ENCODE peak calls at places on chromosomes 13 and 19, in nine cellular contexts. One of them, this sample, is unnamed.

GRCh38 chr19:32691952-32692726 is 518 bp downstream of the NUDT19 start:
- DNase-seq in kidney tubule cell: peak; percentile 79
- DNase-seq in retina: peak; percentile 88
- DNase-seq in T-helper 1 cell: peak; percentile 73
- DNase-seq in thyroid gland: peak; percentile 69
- DNase-seq in activated T-helper 1 cell treated with anti-CD3 and anti-CD28 coated beads, Interleukin-12 subunit alpha, Interleukin-12 subunit beta, Interleukin-2, Interleukin-4 antibody, amounts not matched to agents 30 ng/mL and 10 ng/mL and 1 ng/mL, durations not matched to agents 14 hours and 24 hours and 36 hours: peak; percentile 64
- DNase-seq in NCI-H524: peak; percentile 26
- DNase-seq in C1 segment of cervical spinal cord: no peak
- DNase-seq in neural crest cell: peak; percentile 42
- DNase-seq in this sample: peak; percentile 28

GRCh38 chr13:79861731-79862130 is 380.8 kb downstream of the NDFIP2 start:
- DNase-seq in kidney tubule cell: no peak
- DNase-seq in retina: no peak
- DNase-seq in T-helper 1 cell: no peak
- DNase-seq in thyroid gland: no peak
- DNase-seq in activated T-helper 1 cell treated with anti-CD3 and anti-CD28 coated beads, Interleukin-12 subunit alpha, Interleukin-12 subunit beta, Interleukin-2, Interleukin-4 antibody, amounts not matched to agents 30 ng/mL and 10 ng/mL and 1 ng/mL, durations not matched to agents 14 hours and 24 hours and 36 hours: no peak
- DNase-seq in NCI-H524: no peak
- DNase-seq in C1 segment of cervical spinal cord: no peak
- DNase-seq in neural crest cell: no peak
- DNase-seq in this sample: no peak

GRCh38 chr13:80342541-80343371 is 1.8 kb upstream of the SPRY2 start:
- DNase-seq in kidney tubule cell: peak; percentile 84
- DNase-seq in retina: peak; percentile 98
- DNase-seq in T-helper 1 cell: peak; percentile 45
- DNase-seq in thyroid gland: peak; percentile 85
- DNase-seq in activated T-helper 1 cell treated with anti-CD3 and anti-CD28 coated beads, Interleukin-12 subunit alpha, Interleukin-12 subunit beta, Interleukin-2, Interleukin-4 antibody, amounts not matched to agents 30 ng/mL and 10 ng/mL and 1 ng/mL, durations not matched to agents 14 hours and 24 hours and 36 hours: peak; percentile 56
- DNase-seq in NCI-H524: peak; percentile 60
- DNase-seq in C1 segment of cervical spinal cord: peak; percentile 74
- DNase-seq in neural crest cell: peak; percentile 92
- DNase-seq in this sample: peak; percentile 50

GRCh38 chr19:45767410-45767880 is 1.6 kb downstream of the SIX5 start:
- DNase-seq in kidney tubule cell: peak; percentile 68
- DNase-seq in retina: no peak
- DNase-seq in T-helper 1 cell: no peak
- DNase-seq in thyroid gland: peak; percentile 83
- DNase-seq in activated T-helper 1 cell treated with anti-CD3 and anti-CD28 coated beads, Interleukin-12 subunit alpha, Interleukin-12 subunit beta, Interleukin-2, Interleukin-4 antibody, amounts not matched to agents 30 ng/mL and 10 ng/mL and 1 ng/mL, durations not matched to agents 14 hours and 24 hours and 36 hours: no peak
- DNase-seq in NCI-H524: peak; percentile 15
- DNase-seq in C1 segment of cervical spinal cord: no peak
- DNase-seq in neural crest cell: peak; percentile 59
- DNase-seq in this sample: peak; percentile 12

GRCh38 chr13:55199132-55199531 is 1941.6 kb upstream of the PRR20A start:
- DNase-seq in kidney tubule cell: no peak
- DNase-seq in retina: peak; percentile 25
- DNase-seq in T-helper 1 cell: no peak
- DNase-seq in thyroid gland: no peak
- DNase-seq in activated T-helper 1 cell treated with anti-CD3 and anti-CD28 coated beads, Interleukin-12 subunit alpha, Interleukin-12 subunit beta, Interleukin-2, Interleukin-4 antibody, amounts not matched to agents 30 ng/mL and 10 ng/mL and 1 ng/mL, durations not matched to agents 14 hours and 24 hours and 36 hours: no peak
- DNase-seq in NCI-H524: no peak
- DNase-seq in C1 segment of cervical spinal cord: no peak
- DNase-seq in neural crest cell: no peak
- DNase-seq in this sample: no peak

GRCh38 chr13:35266412-35266811 is 210.1 kb downstream of the MAB21L1 start:
- DNase-seq in kidney tubule cell: no peak
- DNase-seq in retina: no peak
- DNase-seq in T-helper 1 cell: no peak
- DNase-seq in thyroid gland: no peak
- DNase-seq in activated T-helper 1 cell treated with anti-CD3 and anti-CD28 coated beads, Interleukin-12 subunit alpha, Interleukin-12 subunit beta, Interleukin-2, Interleukin-4 antibody, amounts not matched to agents 30 ng/mL and 10 ng/mL and 1 ng/mL, durations not matched to agents 14 hours and 24 hours and 36 hours: no peak
- DNase-seq in NCI-H524: no peak
- DNase-seq in C1 segment of cervical spinal cord: no peak
- DNase-seq in neural crest cell: no peak
- DNase-seq in this sample: no peak

GRCh38 chr13:113086031-113086750 is 19.4 kb upstream of the F7 start:
- DNase-seq in kidney tubule cell: no peak
- DNase-seq in retina: no peak
- DNase-seq in T-helper 1 cell: no peak
- DNase-seq in thyroid gland: no peak
- DNase-seq in activated T-helper 1 cell treated with anti-CD3 and anti-CD28 coated beads, Interleukin-12 subunit alpha, Interleukin-12 subunit beta, Interleukin-2, Interleukin-4 antibody, amounts not matched to agents 30 ng/mL and 10 ng/mL and 1 ng/mL, durations not matched to agents 14 hours and 24 hours and 36 hours: no peak
- DNase-seq in NCI-H524: no peak
- DNase-seq in C1 segment of cervical spinal cord: no peak
- DNase-seq in neural crest cell: no peak
- DNase-seq in this sample: no peak

GRCh38 chr19:1922803-1923202 is 17.6 kb downstream of the ADAT3 start:
- DNase-seq in kidney tubule cell: no peak
- DNase-seq in retina: no peak
- DNase-seq in T-helper 1 cell: no peak
- DNase-seq in thyroid gland: no peak
- DNase-seq in activated T-helper 1 cell treated with anti-CD3 and anti-CD28 coated beads, Interleukin-12 subunit alpha, Interleukin-12 subunit beta, Interleukin-2, Interleukin-4 antibody, amounts not matched to agents 30 ng/mL and 10 ng/mL and 1 ng/mL, durations not matched to agents 14 hours and 24 hours and 36 hours: no peak
- DNase-seq in NCI-H524: no peak
- DNase-seq in C1 segment of cervical spinal cord: no peak
- DNase-seq in neural crest cell: no peak
- DNase-seq in this sample: no peak

GRCh38 chr13:55517312-55517711 is 1623.4 kb upstream of the PRR20A start:
- DNase-seq in kidney tubule cell: no peak
- DNase-seq in retina: no peak
- DNase-seq in T-helper 1 cell: no peak
- DNase-seq in thyroid gland: no peak
- DNase-seq in activated T-helper 1 cell treated with anti-CD3 and anti-CD28 coated beads, Interleukin-12 subunit alpha, Interleukin-12 subunit beta, Interleukin-2, Interleukin-4 antibody, amounts not matched to agents 30 ng/mL and 10 ng/mL and 1 ng/mL, durations not matched to agents 14 hours and 24 hours and 36 hours: no peak
- DNase-seq in NCI-H524: no peak
- DNase-seq in C1 segment of cervical spinal cord: no peak
- DNase-seq in neural crest cell: peak; percentile 16
- DNase-seq in this sample: no peak

GRCh38 chr19:5808120-5808816 is 3.4 kb downstream of the NRTN start:
- DNase-seq in kidney tubule cell: no peak
- DNase-seq in retina: no peak
- DNase-seq in T-helper 1 cell: no peak
- DNase-seq in thyroid gland: no peak
- DNase-seq in activated T-helper 1 cell treated with anti-CD3 and anti-CD28 coated beads, Interleukin-12 subunit alpha, Interleukin-12 subunit beta, Interleukin-2, Interleukin-4 antibody, amounts not matched to agents 30 ng/mL and 10 ng/mL and 1 ng/mL, durations not matched to agents 14 hours and 24 hours and 36 hours: no peak
- DNase-seq in NCI-H524: no peak
- DNase-seq in C1 segment of cervical spinal cord: no peak
- DNase-seq in neural crest cell: no peak
- DNase-seq in this sample: no peak

GRCh38 chr13:51125495-51126226 is 14.6 kb upstream of the C13orf42 start:
- DNase-seq in kidney tubule cell: peak; percentile 76
- DNase-seq in retina: peak; percentile 59
- DNase-seq in T-helper 1 cell: peak; percentile 52
- DNase-seq in thyroid gland: peak; percentile 68
- DNase-seq in activated T-helper 1 cell treated with anti-CD3 and anti-CD28 coated beads, Interleukin-12 subunit alpha, Interleukin-12 subunit beta, Interleukin-2, Interleukin-4 antibody, amounts not matched to agents 30 ng/mL and 10 ng/mL and 1 ng/mL, durations not matched to agents 14 hours and 24 hours and 36 hours: peak; percentile 25
- DNase-seq in NCI-H524: peak; percentile 49
- DNase-seq in C1 segment of cervical spinal cord: peak; percentile 9
- DNase-seq in neural crest cell: peak; percentile 57
- DNase-seq in this sample: peak; percentile 59

GRCh38 chr13:48772908-48773307 is 119.2 kb downstream of the CYSLTR2 start:
- DNase-seq in kidney tubule cell: no peak
- DNase-seq in retina: no peak
- DNase-seq in T-helper 1 cell: no peak
- DNase-seq in thyroid gland: no peak
- DNase-seq in activated T-helper 1 cell treated with anti-CD3 and anti-CD28 coated beads, Interleukin-12 subunit alpha, Interleukin-12 subunit beta, Interleukin-2, Interleukin-4 antibody, amounts not matched to agents 30 ng/mL and 10 ng/mL and 1 ng/mL, durations not matched to agents 14 hours and 24 hours and 36 hours: no peak
- DNase-seq in NCI-H524: no peak
- DNase-seq in C1 segment of cervical spinal cord: no peak
- DNase-seq in neural crest cell: no peak
- DNase-seq in this sample: no peak

GRCh38 chr13:98450495-98451167 is 126.3 kb downstream of the STK24 start:
- DNase-seq in kidney tubule cell: no peak
- DNase-seq in retina: no peak
- DNase-seq in T-helper 1 cell: peak; percentile 20
- DNase-seq in thyroid gland: peak; percentile 81
- DNase-seq in activated T-helper 1 cell treated with anti-CD3 and anti-CD28 coated beads, Interleukin-12 subunit alpha, Interleukin-12 subunit beta, Interleukin-2, Interleukin-4 antibody, amounts not matched to agents 30 ng/mL and 10 ng/mL and 1 ng/mL, durations not matched to agents 14 hours and 24 hours and 36 hours: no peak
- DNase-seq in NCI-H524: no peak
- DNase-seq in C1 segment of cervical spinal cord: peak; percentile 12
- DNase-seq in neural crest cell: peak; percentile 28
- DNase-seq in this sample: no peak

GRCh38 chr13:37646531-37646930 is 48.0 kb upstream of the POSTN start:
- DNase-seq in kidney tubule cell: no peak
- DNase-seq in retina: no peak
- DNase-seq in T-helper 1 cell: no peak
- DNase-seq in thyroid gland: no peak
- DNase-seq in activated T-helper 1 cell treated with anti-CD3 and anti-CD28 coated beads, Interleukin-12 subunit alpha, Interleukin-12 subunit beta, Interleukin-2, Interleukin-4 antibody, amounts not matched to agents 30 ng/mL and 10 ng/mL and 1 ng/mL, durations not matched to agents 14 hours and 24 hours and 36 hours: no peak
- DNase-seq in NCI-H524: no peak
- DNase-seq in C1 segment of cervical spinal cord: no peak
- DNase-seq in neural crest cell: no peak
- DNase-seq in this sample: no peak

GRCh38 chr13:79779761-79780160 is 298.8 kb downstream of the NDFIP2 start:
- DNase-seq in kidney tubule cell: peak; percentile 53
- DNase-seq in retina: no peak
- DNase-seq in T-helper 1 cell: no peak
- DNase-seq in thyroid gland: peak; percentile 33
- DNase-seq in activated T-helper 1 cell treated with anti-CD3 and anti-CD28 coated beads, Interleukin-12 subunit alpha, Interleukin-12 subunit beta, Interleukin-2, Interleukin-4 antibody, amounts not matched to agents 30 ng/mL and 10 ng/mL and 1 ng/mL, durations not matched to agents 14 hours and 24 hours and 36 hours: no peak
- DNase-seq in NCI-H524: no peak
- DNase-seq in C1 segment of cervical spinal cord: no peak
- DNase-seq in neural crest cell: no peak
- DNase-seq in this sample: no peak

GRCh38 chr13:41858783-41859182 is 102.1 kb downstream of the VWA8 start:
- DNase-seq in kidney tubule cell: no peak
- DNase-seq in retina: no peak
- DNase-seq in T-helper 1 cell: no peak
- DNase-seq in thyroid gland: no peak
- DNase-seq in activated T-helper 1 cell treated with anti-CD3 and anti-CD28 coated beads, Interleukin-12 subunit alpha, Interleukin-12 subunit beta, Interleukin-2, Interleukin-4 antibody, amounts not matched to agents 30 ng/mL and 10 ng/mL and 1 ng/mL, durations not matched to agents 14 hours and 24 hours and 36 hours: no peak
- DNase-seq in NCI-H524: no peak
- DNase-seq in C1 segment of cervical spinal cord: no peak
- DNase-seq in neural crest cell: no peak
- DNase-seq in this sample: no peak

GRCh38 chr13:45166858-45167257 is 34.0 kb downstream of the KCTD4 start:
- DNase-seq in kidney tubule cell: no peak
- DNase-seq in retina: no peak
- DNase-seq in T-helper 1 cell: no peak
- DNase-seq in thyroid gland: no peak
- DNase-seq in activated T-helper 1 cell treated with anti-CD3 and anti-CD28 coated beads, Interleukin-12 subunit alpha, Interleukin-12 subunit beta, Interleukin-2, Interleukin-4 antibody, amounts not matched to agents 30 ng/mL and 10 ng/mL and 1 ng/mL, durations not matched to agents 14 hours and 24 hours and 36 hours: no peak
- DNase-seq in NCI-H524: no peak
- DNase-seq in C1 segment of cervical spinal cord: no peak
- DNase-seq in neural crest cell: no peak
- DNase-seq in this sample: no peak

GRCh38 chr19:1070931-1071791 is 4.2 kb downstream of the ARHGAP45 start:
- DNase-seq in kidney tubule cell: no peak
- DNase-seq in retina: peak; percentile 19
- DNase-seq in T-helper 1 cell: no peak
- DNase-seq in thyroid gland: no peak
- DNase-seq in activated T-helper 1 cell treated with anti-CD3 and anti-CD28 coated beads, Interleukin-12 subunit alpha, Interleukin-12 subunit beta, Interleukin-2, Interleukin-4 antibody, amounts not matched to agents 30 ng/mL and 10 ng/mL and 1 ng/mL, durations not matched to agents 14 hours and 24 hours and 36 hours: no peak
- DNase-seq in NCI-H524: no peak
- DNase-seq in C1 segment of cervical spinal cord: no peak
- DNase-seq in neural crest cell: no peak
- DNase-seq in this sample: no peak

GRCh38 chr19:33216198-33216830 is 9.3 kb downstream of the SLC7A10 start:
- DNase-seq in kidney tubule cell: no peak
- DNase-seq in retina: no peak
- DNase-seq in T-helper 1 cell: no peak
- DNase-seq in thyroid gland: no peak
- DNase-seq in activated T-helper 1 cell treated with anti-CD3 and anti-CD28 coated beads, Interleukin-12 subunit alpha, Interleukin-12 subunit beta, Interleukin-2, Interleukin-4 antibody, amounts not matched to agents 30 ng/mL and 10 ng/mL and 1 ng/mL, durations not matched to agents 14 hours and 24 hours and 36 hours: no peak
- DNase-seq in NCI-H524: no peak
- DNase-seq in C1 segment of cervical spinal cord: no peak
- DNase-seq in neural crest cell: no peak
- DNase-seq in this sample: no peak

GRCh38 chr19:409006-409514 is at the start of gene C2CD4C:
- DNase-seq in kidney tubule cell: no peak
- DNase-seq in retina: peak; percentile 74
- DNase-seq in T-helper 1 cell: no peak
- DNase-seq in thyroid gland: no peak
- DNase-seq in activated T-helper 1 cell treated with anti-CD3 and anti-CD28 coated beads, Interleukin-12 subunit alpha, Interleukin-12 subunit beta, Interleukin-2, Interleukin-4 antibody, amounts not matched to agents 30 ng/mL and 10 ng/mL and 1 ng/mL, durations not matched to agents 14 hours and 24 hours and 36 hours: no peak
- DNase-seq in NCI-H524: no peak
- DNase-seq in C1 segment of cervical spinal cord: no peak
- DNase-seq in neural crest cell: no peak
- DNase-seq in this sample: peak; percentile 61

GRCh38 chr13:77874406-77874805 is 44.2 kb downstream of the EDNRB start:
- DNase-seq in kidney tubule cell: no peak
- DNase-seq in retina: no peak
- DNase-seq in T-helper 1 cell: no peak
- DNase-seq in thyroid gland: no peak
- DNase-seq in activated T-helper 1 cell treated with anti-CD3 and anti-CD28 coated beads, Interleukin-12 subunit alpha, Interleukin-12 subunit beta, Interleukin-2, Interleukin-4 antibody, amounts not matched to agents 30 ng/mL and 10 ng/mL and 1 ng/mL, durations not matched to agents 14 hours and 24 hours and 36 hours: no peak
- DNase-seq in NCI-H524: no peak
- DNase-seq in C1 segment of cervical spinal cord: no peak
- DNase-seq in neural crest cell: no peak
- DNase-seq in this sample: no peak

GRCh38 chr13:21675095-21676007 is 4.5 kb downstream of the FGF9 start:
- DNase-seq in kidney tubule cell: peak; percentile 23
- DNase-seq in retina: peak; percentile 75
- DNase-seq in T-helper 1 cell: peak; percentile 26
- DNase-seq in thyroid gland: peak; percentile 60
- DNase-seq in activated T-helper 1 cell treated with anti-CD3 and anti-CD28 coated beads, Interleukin-12 subunit alpha, Interleukin-12 subunit beta, Interleukin-2, Interleukin-4 antibody, amounts not matched to agents 30 ng/mL and 10 ng/mL and 1 ng/mL, durations not matched to agents 14 hours and 24 hours and 36 hours: no peak
- DNase-seq in NCI-H524: no peak
- DNase-seq in C1 segment of cervical spinal cord: no peak
- DNase-seq in neural crest cell: peak; percentile 3
- DNase-seq in this sample: peak; percentile 69

GRCh38 chr13:19860884-19861655 is 2.4 kb downstream of the ZMYM5 start:
- DNase-seq in kidney tubule cell: peak; percentile 80
- DNase-seq in retina: peak; percentile 9
- DNase-seq in T-helper 1 cell: peak; percentile 27
- DNase-seq in thyroid gland: no peak
- DNase-seq in activated T-helper 1 cell treated with anti-CD3 and anti-CD28 coated beads, Interleukin-12 subunit alpha, Interleukin-12 subunit beta, Interleukin-2, Interleukin-4 antibody, amounts not matched to agents 30 ng/mL and 10 ng/mL and 1 ng/mL, durations not matched to agents 14 hours and 24 hours and 36 hours: no peak
- DNase-seq in NCI-H524: no peak
- DNase-seq in C1 segment of cervical spinal cord: peak; percentile 16
- DNase-seq in neural crest cell: no peak
- DNase-seq in this sample: no peak

GRCh38 chr19:3213159-3213558 is 11.3 kb upstream of the CELF5 start:
- DNase-seq in kidney tubule cell: no peak
- DNase-seq in retina: no peak
- DNase-seq in T-helper 1 cell: no peak
- DNase-seq in thyroid gland: no peak
- DNase-seq in activated T-helper 1 cell treated with anti-CD3 and anti-CD28 coated beads, Interleukin-12 subunit alpha, Interleukin-12 subunit beta, Interleukin-2, Interleukin-4 antibody, amounts not matched to agents 30 ng/mL and 10 ng/mL and 1 ng/mL, durations not matched to agents 14 hours and 24 hours and 36 hours: no peak
- DNase-seq in NCI-H524: no peak
- DNase-seq in C1 segment of cervical spinal cord: no peak
- DNase-seq in neural crest cell: no peak
- DNase-seq in this sample: no peak

GRCh38 chr13:23510979-23511735 is 59.1 kb upstream of the TNFRSF19 start:
- DNase-seq in kidney tubule cell: peak; percentile 70
- DNase-seq in retina: no peak
- DNase-seq in T-helper 1 cell: no peak
- DNase-seq in thyroid gland: peak; percentile 8
- DNase-seq in activated T-helper 1 cell treated with anti-CD3 and anti-CD28 coated beads, Interleukin-12 subunit alpha, Interleukin-12 subunit beta, Interleukin-2, Interleukin-4 antibody, amounts not matched to agents 30 ng/mL and 10 ng/mL and 1 ng/mL, durations not matched to agents 14 hours and 24 hours and 36 hours: no peak
- DNase-seq in NCI-H524: peak; percentile 96
- DNase-seq in C1 segment of cervical spinal cord: no peak
- DNase-seq in neural crest cell: no peak
- DNase-seq in this sample: no peak

This sample was measured in NCI-H1105 treated with DMSO at 0.1 percent for 48 hours.